ENCODE peak calls at places on chromosome 22, in five cellular contexts. W, M, J, O and R are unnamed samples.

GRCh38 chr22:27740192-27740748 is 61.3 kb downstream of the MN1 start:
- DNase-seq in W (no peak), M (no peak), J (no peak), O (no peak), R (no peak)

GRCh38 chr22:30572840-30573593 is 1.4 kb downstream of the GAL3ST1 start:
- DNase-seq in W (no peak), M (no peak), J (no peak), O (no peak), R (no peak)

GRCh38 chr22:43479311-43479710 is 67.5 kb downstream of the MPPED1 start:
- DNase-seq in W (no peak), M (no peak), J (no peak), O (no peak), R (no peak)

GRCh38 chr22:30183861-30184278 is 62.7 kb downstream of the LIF start:
- DNase-seq in W (no peak), M (no peak), J (no peak), O (no peak), R (peak; percentile 42)

GRCh38 chr22:40401981-40402406 is 31.6 kb downstream of the SGSM3 start:
- DNase-seq in W (peak; percentile 21), M (no peak), J (no peak), O (no peak), R (no peak)

GRCh38 chr22:37045958-37046357 is 5.6 kb upstream of the KCTD17 start:
- DNase-seq in W (no peak), M (peak; percentile 30), J (no peak), O (peak; percentile 45), R (peak; percentile 29)

GRCh38 chr22:21876486-21877176 is 9.2 kb upstream of the MAPK1 start:
- DNase-seq in W (no peak), M (no peak), J (no peak), O (peak; percentile 46), R (no peak)

GRCh38 chr22:29882716-29883044 is 294 bp upstream of the MTMR3 start:
- DNase-seq in W (no peak), M (no peak), J (no peak), O (no peak), R (no peak)

GRCh38 chr22:22546490-22546889 is 12.6 kb downstream of the PRAME start:
- DNase-seq in W (no peak), M (no peak), J (no peak), O (peak; percentile 12), R (no peak)

GRCh38 chr22:27971926-27972325 is 52.9 kb upstream of the PITPNB start:
- DNase-seq in W (no peak), M (no peak), J (no peak), O (no peak), R (no peak)

GRCh38 chr22:26998134-26998533 is 340.7 kb downstream of the MIAT start:
- DNase-seq in W (no peak), M (no peak), J (no peak), O (no peak), R (no peak)

GRCh38 chr22:41917375-41917905 is 2.6 kb upstream of the SHISA8 start:
- DNase-seq in W (no peak), M (no peak), J (no peak), O (no peak), R (no peak)

GRCh38 chr22:32307617-32308016 is 50.0 kb upstream of the RFPL3 start:
- DNase-seq in W (peak; percentile 59), M (no peak), J (no peak), O (no peak), R (no peak)

GRCh38 chr22:26658671-26659478 is 1.5 kb downstream of the MIAT start:
- DNase-seq in W (peak; percentile 85), M (peak; percentile 86), J (no peak), O (peak; percentile 93), R (peak; percentile 89)

DNA sequence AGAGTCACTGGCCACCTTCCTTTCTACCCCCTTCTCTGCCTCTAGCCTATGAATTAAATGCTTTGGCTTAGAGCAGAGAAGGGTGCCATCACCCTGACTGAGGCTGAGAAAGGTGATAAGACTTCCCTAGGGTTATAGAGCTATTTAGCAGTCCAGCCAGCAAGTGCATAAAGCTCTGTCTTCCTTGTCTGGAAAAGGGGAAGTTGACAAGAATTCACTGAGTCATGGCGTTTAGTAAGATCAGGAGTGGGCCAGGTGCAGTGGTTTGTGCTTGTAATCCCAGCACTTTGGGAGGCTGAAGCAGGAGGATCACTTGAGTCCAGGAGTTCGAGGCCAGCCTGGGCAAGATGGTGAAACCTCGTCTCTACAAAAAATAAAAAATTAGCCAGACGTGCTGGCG is 63.1 kb downstream of the LHFPL7 start:
- DNase-seq in W (no peak), M (no peak), J (no peak), O (no peak), R (no peak)
- H3K4me3 ChIP-seq in W (no peak overlapping the region), M (no peak overlapping the region), J (no peak overlapping the region), O (no peak overlapping the region), R (no peak overlapping the region)

DNA sequence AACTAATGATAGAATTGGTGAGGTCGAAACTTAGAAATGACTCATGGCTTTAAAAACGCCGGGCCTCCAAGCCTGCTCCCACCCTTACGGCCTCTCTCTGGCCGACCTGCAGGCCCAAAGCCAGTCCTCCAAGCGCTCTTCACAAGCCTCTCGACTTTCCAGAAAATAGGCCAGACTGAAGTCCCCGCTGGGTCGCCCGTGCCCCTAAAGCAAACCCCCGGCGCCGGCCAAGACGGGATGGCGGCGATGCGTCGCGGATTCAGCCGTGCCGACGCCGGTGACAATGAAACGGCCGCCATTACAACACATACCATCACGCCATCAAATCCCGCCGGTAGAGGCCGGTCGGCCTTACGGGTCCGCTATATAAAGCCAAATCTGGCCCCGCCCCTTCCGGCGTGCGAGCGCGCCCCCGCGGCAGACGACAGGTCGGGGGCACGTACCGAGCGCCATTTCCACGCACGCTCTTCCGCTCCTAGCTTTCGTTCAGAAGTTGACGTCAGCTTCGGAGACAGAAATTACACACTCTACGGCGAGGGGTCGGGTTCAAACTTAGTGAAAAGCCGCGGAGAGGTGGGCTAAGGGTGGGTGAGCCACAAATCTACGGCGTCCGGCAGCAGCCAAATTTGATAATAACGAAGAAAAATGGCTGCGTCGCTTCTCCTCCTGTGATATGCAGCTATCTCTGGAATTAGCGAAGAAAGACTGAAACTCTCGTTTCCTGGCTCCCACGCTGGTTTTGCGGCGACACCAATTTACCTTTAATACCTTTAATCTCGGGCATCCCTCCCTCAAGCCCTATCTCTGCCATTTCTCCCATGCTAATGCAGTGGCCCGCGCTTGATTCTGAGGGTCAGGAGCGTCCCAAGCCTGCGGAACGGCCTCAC is at the start of gene RPL3:
- DNase-seq in W (peak; percentile 99), M (peak; percentile 99), J (peak; percentile 89), O (peak; percentile 98), R (peak; percentile 99)
- TF ChIP-seq CTCF in W (no peak), M (peak; percentile 23), J (no peak), O (no peak), R (no peak)

GRCh38 chr22:19360862-19361261 is 69.3 kb upstream of the CLTCL1 start:
- DNase-seq in W (peak; percentile 43), M (no peak), J (no peak), O (no peak), R (no peak)
- H3K4me3 ChIP-seq in W (no peak overlapping the region), M (no peak overlapping the region), J (no peak overlapping the region), O (no peak overlapping the region), R (no peak overlapping the region)

DNA sequence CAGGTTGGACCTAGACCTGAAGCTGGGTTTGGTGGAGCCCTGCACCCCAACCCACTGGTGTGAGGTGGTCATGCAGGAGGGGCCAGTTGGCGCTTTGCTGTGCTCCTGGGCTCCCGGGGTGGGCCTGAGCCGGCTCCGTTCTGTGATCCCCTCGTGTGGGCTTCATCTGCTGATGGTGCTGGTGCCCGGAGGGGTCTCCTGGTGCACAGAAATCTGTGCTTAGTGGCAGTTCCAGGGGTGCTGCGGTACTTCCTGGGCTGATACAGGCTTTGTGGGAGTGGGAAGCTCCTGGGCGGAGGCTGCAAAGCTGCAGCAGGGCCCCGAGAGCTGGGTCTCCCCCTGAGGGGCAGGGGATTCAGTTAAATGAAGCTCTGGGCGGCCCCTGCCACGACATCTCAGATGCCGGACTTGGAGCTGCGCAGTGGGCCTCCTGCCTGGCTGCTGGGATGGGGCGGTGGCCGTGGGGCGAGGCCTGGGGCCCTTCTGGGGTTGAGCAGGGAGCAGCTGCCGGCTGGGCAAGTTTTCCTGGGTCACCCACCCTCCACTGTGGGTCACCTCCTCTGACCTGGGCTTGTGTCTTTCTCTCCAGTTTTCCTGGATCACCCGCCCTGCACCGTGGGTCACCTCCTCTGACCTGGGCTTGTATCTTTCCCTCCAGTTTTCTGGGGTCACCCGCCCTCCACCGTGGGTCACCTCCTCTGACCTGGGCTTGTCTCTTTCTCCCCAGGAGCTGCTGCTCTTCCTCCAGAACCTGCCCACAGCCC is 410.5 kb downstream of the TBC1D22A start:
- DNase-seq in W (peak; percentile 75), M (no peak), J (no peak), O (no peak), R (no peak)
- TF ChIP-seq CTCF in W (no peak), M (no peak), J (no peak), O (no peak), R (no peak)

GRCh38 chr22:50191041-50191740 is 5.5 kb downstream of the TRABD start:
- DNase-seq in W (no peak), M (no peak), J (no peak), O (no peak), R (no peak)
- H3K4me3 ChIP-seq in W (no peak overlapping the region), M (peak overlapping the region; percentile 42), J (peak overlapping the region; percentile 58), O (peak overlapping the region; percentile 37), R (peak overlapping the region; percentile 30)

GRCh38 chr22:16917144-16918003 is 90.6 kb downstream of the GAB4 start:
- DNase-seq in W (peak; percentile 91), M (no peak), J (peak; percentile 35), O (peak; percentile 8), R (peak; percentile 3)
- TF ChIP-seq CTCF in W (no peak), M (peak; percentile 37), J (peak; percentile 72), O (peak; percentile 54), R (peak; percentile 33)